ENCODE peak calls at places on chromosome 4, in seven cellular contexts. V is tibial nerve, U is sigmoid colon, W is HepG2, Y is A549, O is H1, A is SK-N-SH. B is an unnamed sample.

GRCh38 chr4:38150021-38150671 is 189.9 kb downstream of the PTTG2 start:
- DNase-seq in V (no peak), U (no peak), W (no peak), Y (no peak), O (no peak), A (no peak), B (no peak)

GRCh38 chr4:112855058-112855457 is 194.4 kb upstream of the ANK2 start:
- DNase-seq in V (no peak), U (no peak), W (no peak), Y (no peak), O (no peak), A (no peak), B (no peak)

GRCh38 chr4:91688413-91688812 is 615.4 kb upstream of the GRID2 start:
- DNase-seq in V (no peak), U (no peak), W (no peak), Y (no peak), O (no peak), A (no peak), B (no peak)

GRCh38 chr4:78205601-78206000 is 148.5 kb downstream of the FRAS1 start:
- DNase-seq in V (no peak), U (no peak), W (peak; percentile 28), Y (no peak), O (no peak), A (peak; percentile 31), B (no peak)

GRCh38 chr4:128524311-128524710 is 236.7 kb upstream of the PGRMC2 start:
- DNase-seq in V (no peak), U (no peak), W (no peak), Y (peak; percentile 88), O (no peak), A (no peak), B (peak; percentile 80)

GRCh38 chr4:171288816-171289432 is 524.3 kb upstream of the GALNTL6 start:
- DNase-seq in V (no peak), U (no peak), W (no peak), Y (no peak), O (no peak), A (no peak), B (no peak)

GRCh38 chr4:629916-630641 is 4.7 kb downstream of the PDE6B start:
- DNase-seq in V (no peak), U (peak; percentile 54), W (no peak), Y (no peak), O (no peak), A (peak; percentile 24), B (no peak)

GRCh38 chr4:88737304-88738015 is 39.8 kb upstream of the NAP1L5 start:
- DNase-seq in V (no peak), U (peak; percentile 82), W (no peak), Y (no peak), O (no peak), A (no peak), B (peak; percentile 58)

GRCh38 chr4:40462326-40462725 is 127.2 kb downstream of the CHRNA9 start:
- DNase-seq in V (no peak), U (no peak), W (no peak), Y (no peak), O (no peak), A (no peak), B (peak; percentile 51)

GRCh38 chr4:138405439-138405838 is 163.3 kb upstream of the SLC7A11 start:
- DNase-seq in V (no peak), U (no peak), W (no peak), Y (no peak), O (no peak), A (no peak), B (no peak)

GRCh38 chr4:93144644-93145043 is 683.9 kb upstream of the ATOH1 start:
- DNase-seq in V (no peak), U (no peak), W (no peak), Y (no peak), O (no peak), A (no peak), B (no peak)

GRCh38 chr4:8821151-8821950 is 50.3 kb downstream of the HMX1 start:
- DNase-seq in V (no peak), U (peak; percentile 52), W (no peak), Y (no peak), O (peak; percentile 30), A (peak; percentile 4), B (peak; percentile 28)

GRCh38 chr4:120749445-120750151 is 172.9 kb downstream of the PRDM5 start:
- DNase-seq in V (no peak), U (no peak), W (no peak), Y (no peak), O (no peak), A (no peak), B (no peak)

GRCh38 chr4:19711871-19712270 is 539.8 kb upstream of the SLIT2 start:
- DNase-seq in V (no peak), U (no peak), W (no peak), Y (no peak), O (no peak), A (no peak), B (no peak)

GRCh38 chr4:86831262-86832090 is 17.7 kb downstream of the SLC10A6 start:
- DNase-seq in V (no peak), U (no peak), W (peak; percentile 1), Y (peak; percentile 46), O (no peak), A (no peak), B (no peak)

GRCh38 chr4:16827762-16828724 is 70.4 kb downstream of the LDB2 start:
- DNase-seq in V (no peak), U (no peak), W (no peak), Y (no peak), O (no peak), A (peak; percentile 15), B (no peak)

GRCh38 chr4:75892508-75892907 is 9.7 kb downstream of the PPEF2 start:
- DNase-seq in V (no peak), U (no peak), W (no peak), Y (peak; percentile 5), O (no peak), A (peak; percentile 38), B (no peak)

GRCh38 chr4:112504807-112505206 is 11.2 kb downstream of the NEUROG2 start:
- DNase-seq in V (no peak), U (no peak), W (no peak), Y (no peak), O (no peak), A (no peak), B (no peak)

GRCh38 chr4:123807866-123808265 is 411.3 kb downstream of the SPRY1 start:
- DNase-seq in V (no peak), U (no peak), W (no peak), Y (no peak), O (no peak), A (no peak), B (no peak)

GRCh38 chr4:112343330-112343729 is 46.2 kb downstream of the ALPK1 start:
- DNase-seq in V (no peak), U (no peak), W (no peak), Y (no peak), O (no peak), A (no peak), B (no peak)

GRCh38 chr4:113636877-113637276 is 124.7 kb downstream of the CAMK2D start:
- DNase-seq in V (no peak), U (no peak), W (no peak), Y (no peak), O (no peak), A (no peak), B (no peak)

GRCh38 chr4:77586953-77587383 is 18.7 kb upstream of the CXCL13 start:
- DNase-seq in V (no peak), U (no peak), W (no peak), Y (peak; percentile 12), O (no peak), A (no peak), B (no peak)

GRCh38 chr4:151581575-151581974 is 172.6 kb downstream of the FHIP1A start:
- DNase-seq in V (no peak), U (no peak), W (no peak), Y (no peak), O (no peak), A (peak; percentile 30), B (no peak)

GRCh38 chr4:55397024-55397520 is 1.3 kb downstream of the TMEM165 start:
- DNase-seq in V (no peak), U (peak; percentile 72), W (no peak), Y (no peak), O (no peak), A (peak; percentile 57), B (no peak)

GRCh38 chr4:138835833-138836521 is 179.6 kb upstream of the NOCT start:
- DNase-seq in V (no peak), U (no peak), W (peak; percentile 65), Y (peak; percentile 3), O (no peak), A (peak; percentile 33), B (no peak)

GRCh38 chr4:82753238-82753637 is 45.4 kb downstream of the SCD5 start:
- DNase-seq in V (no peak), U (no peak), W (no peak), Y (no peak), O (no peak), A (peak; percentile 28), B (no peak)

GRCh38 chr4:36511785-36512184 is 230.4 kb downstream of the DTHD1 start:
- DNase-seq in V (no peak), U (no peak), W (no peak), Y (no peak), O (no peak), A (no peak), B (no peak)

GRCh38 chr4:36509816-36510215 is 228.4 kb downstream of the DTHD1 start:
- DNase-seq in V (no peak), U (no peak), W (no peak), Y (no peak), O (no peak), A (no peak), B (no peak)

GRCh38 chr4:36508390-36508789 is 227.0 kb downstream of the DTHD1 start:
- DNase-seq in V (no peak), U (no peak), W (no peak), Y (no peak), O (no peak), A (no peak), B (no peak)
- TF ChIP-seq EP300 in V (no peak), U (no peak), W (no peak), Y (no peak), O (no peak), A (no peak), B (no peak)

GRCh38 chr4:110630621-110631402 is 7.9 kb upstream of the PITX2 start:
- DNase-seq in V (no peak), U (no peak), W (no peak), Y (no peak), O (peak; percentile 61), A (no peak), B (no peak)
- H3K9me3 ChIP-seq in V (no peaks in the 10 kb centered on the region), U (no peaks in the 10 kb centered on the region), W (no peaks in the 10 kb centered on the region), Y (no peaks in the 10 kb centered on the region), O (no peaks in the 10 kb centered on the region), A (no peaks in the 10 kb centered on the region), B (no peaks in the 10 kb centered on the region)

GRCh38 chr4:184416913-184417734 is 57.2 kb downstream of the IRF2 start:
- DNase-seq in V (no peak), U (no peak), W (no peak), Y (no peak), O (no peak), A (no peak), B (no peak)
- H3K4me1 ChIP-seq in V (peaks cover 14% of the 10 kb centered on the region), U (peaks cover 31% of the 10 kb centered on the region), W (no peaks in the 10 kb centered on the region), Y (peaks cover 18% of the 10 kb centered on the region), O (no peaks in the 10 kb centered on the region), A (peaks cover 4% of the 10 kb centered on the region), B (peaks cover 42% of the 10 kb centered on the region)

DNA sequence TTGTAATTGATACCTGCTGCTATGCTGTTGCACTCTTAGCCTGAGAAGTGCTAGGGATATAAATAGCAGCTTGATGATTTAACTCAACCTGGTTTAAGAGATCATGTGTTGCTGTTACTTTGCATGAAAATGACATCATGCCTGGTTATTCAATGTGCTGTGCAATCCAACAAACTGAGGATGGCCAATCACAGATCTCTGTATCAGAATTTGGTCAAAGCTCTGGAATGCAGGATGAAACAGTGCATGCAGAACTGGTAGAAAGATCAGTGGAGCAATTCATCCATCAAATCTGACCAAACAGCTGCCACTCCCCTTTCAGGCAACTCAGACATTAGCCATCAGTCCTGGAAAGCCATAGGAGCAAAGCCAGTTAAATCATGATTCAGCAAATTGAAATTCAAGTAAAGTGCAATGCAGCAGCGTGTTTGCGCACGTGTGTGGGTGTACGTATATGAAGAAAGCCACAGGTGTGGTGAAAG is 160.3 kb upstream of the RASGEF1B start:
- DNase-seq in V (no peak), U (no peak), W (peak; percentile 49), Y (peak; percentile 40), O (no peak), A (no peak), B (no peak)
- TF ChIP-seq EP300 in V (no peak), U (no peak), W (no peak), Y (no peak), O (no peak), A (no peak), B (no peak)